ENCODE peak calls at places on chromosomes 12 and 14, in four cellular contexts. S, U, K and J are unnamed samples.

GRCh38 chr14:60805881-60806569 is 71.5 kb downstream of the MNAT1 start:
- DNase-seq in S (peak; percentile 3), U (peak; percentile 73), K (peak; percentile 67), J (peak; percentile 87)

GRCh38 chr12:102955926-102956737 is 1.3 kb upstream of the ASCL1 start:
- DNase-seq in S (no peak), U (no peak), K (no peak), J (no peak)

GRCh38 chr12:105357162-105357691 is 26.7 kb downstream of the C12orf75 start:
- DNase-seq in S (peak; percentile 29), U (peak; percentile 78), K (peak; percentile 77), J (no peak)

GRCh38 chr12:123064356-123064755 is 83.9 kb downstream of the ARL6IP4 start:
- DNase-seq in S (no peak), U (no peak), K (no peak), J (no peak)

GRCh38 chr12:109777544-109777943 is 55.7 kb downstream of the TRPV4 start:
- DNase-seq in S (peak; percentile 19), U (peak; percentile 28), K (no peak), J (peak; percentile 63)

GRCh38 chr14:52043690-52044089 is 25.2 kb downstream of the NID2 start:
- DNase-seq in S (peak; percentile 81), U (no peak), K (no peak), J (no peak)

GRCh38 chr12:49059063-49059384 is 1.6 kb downstream of the KMT2D start:
- DNase-seq in S (no peak), U (no peak), K (no peak), J (peak; percentile 1)

GRCh38 chr12:44314007-44314500 is 478.2 kb downstream of the TMEM117 start:
- DNase-seq in S (no peak), U (peak; percentile 38), K (peak; percentile 25), J (no peak)

GRCh38 chr12:91183565-91183964 is 948 bp upstream of the DCN start:
- DNase-seq in S (no peak), U (no peak), K (no peak), J (no peak)

GRCh38 chr14:63852817-63853730 is at the start of gene SYNE2:
- DNase-seq in S (peak; percentile 88), U (peak; percentile 74), K (peak; percentile 55), J (peak; percentile 74)

GRCh38 chr12:124613151-124613585 is 45.8 kb upstream of the NCOR2 start:
- DNase-seq in S (no peak), U (peak; percentile 72), K (peak; percentile 69), J (no peak)

GRCh38 chr12:28177461-28177860 is 12.8 kb upstream of the CCDC91 start:
- DNase-seq in S (no peak), U (no peak), K (no peak), J (peak; percentile 35)

GRCh38 chr12:27619308-27619707 is 76.9 kb upstream of the REP15 start:
- DNase-seq in S (peak; percentile 25), U (peak; percentile 92), K (peak; percentile 90), J (peak; percentile 87)

GRCh38 chr12:132150780-132151144 is 6.5 kb downstream of the NOC4L start:
- DNase-seq in S (no peak), U (no peak), K (no peak), J (no peak)

GRCh38 chr12:121038861-121039654 is at the start of gene OASL:
- DNase-seq in S (peak; percentile 45), U (peak; percentile 25), K (no peak), J (peak; percentile 88)

GRCh38 chr12:31206038-31206670 is 119.8 kb downstream of the SINHCAF start:
- DNase-seq in S (peak; percentile 53), U (peak; percentile 78), K (peak; percentile 74), J (peak; percentile 99)

GRCh38 chr14:88695873-88696272 is 96.9 kb downstream of the EML5 start:
- DNase-seq in S (peak; percentile 12), U (peak; percentile 60), K (peak; percentile 59), J (peak; percentile 78)

GRCh38 chr12:121803861-121804416 is at the start of gene SETD1B:
- DNase-seq in S (peak; percentile 47), U (peak; percentile 70), K (peak; percentile 47), J (peak; percentile 43)

GRCh38 chr14:63853831-63854293 is 1.1 kb downstream of the SYNE2 start:
- DNase-seq in S (peak; percentile 76), U (peak; percentile 56), K (peak; percentile 38), J (peak; percentile 94)

GRCh38 chr14:85531594-85532391 is 1.8 kb downstream of the FLRT2 start:
- DNase-seq in S (no peak), U (peak; percentile 73), K (peak; percentile 63), J (peak; percentile 82)

GRCh38 chr12:54417712-54418440 is 1.2 kb downstream of the ITGA5 start:
- DNase-seq in S (no peak), U (peak; percentile 39), K (no peak), J (no peak)

GRCh38 chr14:91417134-91417982 is at the start of gene CCDC88C:
- DNase-seq in S (peak; percentile 56), U (peak; percentile 20), K (no peak), J (no peak)

GRCh38 chr12:81627336-81628189 is 131.6 kb downstream of the PPFIA2 start:
- DNase-seq in S (peak; percentile 68), U (peak; percentile 51), K (peak; percentile 38), J (peak; percentile 23)

GRCh38 chr14:58072288-58073071 is 79.5 kb downstream of the ARMH4 start:
- DNase-seq in S (peak; percentile 73), U (peak; percentile 59), K (peak; percentile 49), J (peak; percentile 44)

GRCh38 chr14:99190696-99191662 is 81.0 kb downstream of the BCL11B start:
- DNase-seq in S (no peak), U (no peak), K (no peak), J (peak; percentile 8)

GRCh38 chr14:35825968-35826217 is 245 bp upstream of the BRMS1L start:
- DNase-seq in S (no peak), U (no peak), K (no peak), J (no peak)

GRCh38 chr12:22719745-22720144 is 94.8 kb downstream of the ETNK1 start:
- DNase-seq in S (no peak), U (no peak), K (no peak), J (no peak)

GRCh38 chr12:83408841-83409240 is 722.1 kb downstream of the TMTC2 start:
- DNase-seq in S (no peak), U (peak; percentile 13), K (peak; percentile 4), J (no peak)

GRCh38 chr12:83404521-83404920 is 717.8 kb downstream of the TMTC2 start:
- DNase-seq in S (no peak), U (peak; percentile 3), K (no peak), J (no peak)

DNA sequence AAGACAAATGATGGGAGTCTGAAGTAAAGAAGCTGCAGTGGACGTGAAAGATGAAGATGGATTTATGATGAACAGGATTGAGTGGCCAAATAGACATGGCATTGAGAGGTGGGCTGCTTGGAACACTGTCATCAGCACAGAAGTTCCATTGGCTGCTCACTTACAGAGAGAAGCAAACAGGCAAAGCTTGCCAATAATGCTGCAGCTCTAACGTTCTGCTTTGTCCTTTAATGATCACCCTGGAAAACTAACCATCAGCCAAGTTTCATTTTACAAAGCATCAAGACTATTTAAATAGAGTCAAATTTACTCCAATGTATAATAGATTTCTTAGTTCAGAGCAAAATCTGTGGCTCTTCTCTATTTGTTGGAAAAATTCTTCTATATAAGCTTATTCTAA is 721.5 kb downstream of the TMTC2 start:
- DNase-seq in S (no peak), U (no peak), K (no peak), J (no peak)
- H2AFZ ChIP-seq in S (no peak overlapping the region), U (no peak overlapping the region), K (no peak overlapping the region), J (no peak overlapping the region)

DNA sequence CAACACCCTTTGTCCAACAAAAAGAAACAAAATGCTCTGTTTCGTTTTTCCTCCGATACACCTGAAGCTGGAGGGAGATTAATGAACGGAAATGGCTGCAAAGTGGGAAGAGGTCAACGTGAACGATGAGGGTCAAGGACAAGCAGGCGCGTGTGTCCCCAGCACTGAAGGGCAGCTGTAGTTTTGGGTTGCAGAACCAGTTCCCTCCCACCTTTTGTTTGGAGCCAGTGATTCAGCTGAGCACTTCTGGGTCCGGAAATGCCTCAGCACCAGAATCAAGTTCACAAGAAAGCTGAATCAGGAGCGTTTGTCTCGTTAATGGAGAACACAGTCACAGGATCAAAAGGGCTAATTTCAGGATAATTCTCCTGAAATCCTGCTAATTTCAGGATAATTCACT is 51.1 kb upstream of the PWP1 start:
- DNase-seq in S (no peak), U (peak; percentile 13), K (no peak), J (no peak)
- H3K9ac ChIP-seq in S (no peak overlapping the region), U (no peak overlapping the region), K (no peak overlapping the region), J (no peak overlapping the region)

GRCh38 chr14:106372870-106373657 is 846.7 kb downstream of the TMEM121 start:
- DNase-seq in S (peak; percentile 42), U (no peak), K (no peak), J (no peak)
- H3K9me3 ChIP-seq in S (peaks cover 22% of the 10 kb centered on the region), U (no peaks in the 10 kb centered on the region), K (peaks cover 3% of the 10 kb centered on the region), J (peaks cover 10% of the 10 kb centered on the region)

GRCh38 chr12:68976304-68976915 is 43.4 kb upstream of the CPM start:
- DNase-seq in S (no peak), U (no peak), K (no peak), J (no peak)

GRCh38 chr12:68978678-68979077 is 45.7 kb upstream of the CPM start:
- DNase-seq in S (no peak), U (no peak), K (no peak), J (no peak)

GRCh38 chr12:68975811-68976210 is 42.8 kb upstream of the CPM start:
- DNase-seq in S (no peak), U (no peak), K (no peak), J (no peak)

GRCh38 chr12:68977335-68977734 is 44.4 kb upstream of the CPM start:
- DNase-seq in S (no peak), U (no peak), K (no peak), J (no peak)

DNA sequence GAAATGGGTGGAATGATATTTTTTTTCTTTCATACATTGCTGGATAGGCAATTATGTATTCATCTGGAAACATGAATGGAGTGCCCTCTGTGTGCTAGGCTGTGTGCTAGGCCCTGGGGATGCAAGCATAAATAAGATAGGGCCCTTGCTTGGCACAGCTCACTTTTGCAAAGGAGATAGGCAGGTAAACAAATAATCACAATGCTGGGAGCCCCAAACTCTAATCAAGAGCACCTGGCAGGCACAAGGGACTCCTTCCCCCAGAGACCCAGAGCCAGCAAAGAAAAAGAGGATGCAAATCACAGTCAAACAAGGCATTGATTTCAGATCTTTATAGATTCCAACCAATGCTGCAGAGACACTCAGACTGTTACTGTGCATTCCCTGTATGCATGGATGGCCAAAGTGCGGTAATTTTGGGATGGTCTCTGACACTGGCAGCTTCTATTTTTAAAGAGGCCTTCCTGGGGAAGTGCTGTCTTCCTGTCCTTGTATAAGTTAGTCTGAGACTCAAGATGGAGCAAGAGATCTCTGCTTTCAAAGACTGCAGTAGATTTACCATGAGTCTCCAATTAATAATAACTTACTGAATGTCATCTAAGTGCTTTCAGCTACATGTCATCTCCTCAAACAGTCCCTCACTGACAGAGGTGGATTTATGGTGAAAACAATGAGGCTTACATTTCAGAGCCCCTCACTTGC is 45.1 kb upstream of the CPM start:
- DNase-seq in S (no peak), U (no peak), K (no peak), J (no peak)
- H2AFZ ChIP-seq in S (no peak overlapping the region), U (no peak overlapping the region), K (no peak overlapping the region), J (no peak overlapping the region)